ENCODE peak calls at places on chromosomes 1 and 21, in four cellular contexts. P, S, W and R are unnamed samples.

GRCh38 chr1:22778408-22778807 is 67.8 kb downstream of the EPHB2 start:
- DNase-seq in P (no peak), S (no peak), W (no peak), R (no peak)

GRCh38 chr1:180231506-180232420 is 1.7 kb downstream of the LHX4 start:
- DNase-seq in P (no peak), S (no peak), W (no peak), R (no peak)

GRCh38 chr1:87305762-87306161 is 22.9 kb upstream of the LMO4 start:
- DNase-seq in P (no peak), S (no peak), W (no peak), R (no peak)

GRCh38 chr21:32597205-32597604 is 11.9 kb upstream of the TCP10L start:
- DNase-seq in P (no peak), S (no peak), W (no peak), R (no peak)

GRCh38 chr1:114982251-114982650 is 47.4 kb upstream of the TSHB start:
- DNase-seq in P (no peak), S (no peak), W (no peak), R (no peak)

GRCh38 chr1:37661401-37661800 is 26.7 kb upstream of the RSPO1 start:
- DNase-seq in P (no peak), S (no peak), W (no peak), R (no peak)

GRCh38 chr1:229171934-229172333 is 99.0 kb upstream of the RAB4A start:
- DNase-seq in P (peak; percentile 63), S (no peak), W (no peak), R (no peak)

GRCh38 chr1:230403442-230403841 is 22.7 kb downstream of the PGBD5 start:
- DNase-seq in P (no peak), S (no peak), W (no peak), R (no peak)

GRCh38 chr1:247638781-247639180 is 33.4 kb downstream of the OR2G3 start:
- DNase-seq in P (no peak), S (no peak), W (no peak), R (no peak)

GRCh38 chr1:234731371-234732085 is 121.5 kb upstream of the IRF2BP2 start:
- DNase-seq in P (no peak), S (no peak), W (no peak), R (peak; percentile 36)

GRCh38 chr1:241627453-241628329 is 12.5 kb downstream of the CHML start:
- DNase-seq in P (no peak), S (no peak), W (no peak), R (no peak)

GRCh38 chr1:99963041-99963795 is 6.6 kb upstream of the SLC35A3 start:
- DNase-seq in P (no peak), S (no peak), W (no peak), R (no peak)

GRCh38 chr1:58619286-58620054 is 42.4 kb upstream of the TACSTD2 start:
- DNase-seq in P (no peak), S (no peak), W (no peak), R (no peak)